ENCODE peak calls at places on chromosomes 4 and X, in ten cellular contexts. B is AG08395; D is GM10248; Q is A549; X is COR-L47; L is erythroblast; M is stimulated activated CD4-positive, alpha-beta T cell treated with anti-CD3 and anti-CD28 coated beads, Interleukin-1b, Interleukin-23, amount 100 ng/mL, for 24 hours; O is effector memory CD4-positive, alpha-beta T cell; C is epithelial cell of esophagus; A is T1000. J is an unnamed sample.

GRCh38 chr4:113016377-113016776 is 33.1 kb upstream of the ANK2 start:
- DNase-seq in O (no peak), X (no peak), A (no peak), M (no peak), B (no peak), L (no peak), C (no peak), D (no peak), Q (no peak), J (no peak)

GRCh38 chrX:111348363-111348927 is 63.5 kb downstream of the DCX start:
- DNase-seq in Q (no peak), M (no peak), L (no peak), D (no peak), A (no peak), B (no peak), O (no peak), X (no peak), C (no peak), J (no peak)

GRCh38 chrX:101659601-101660063 is at the start of gene ARMCX2:
- DNase-seq in B (peak), M (no peak), C (peak), Q (no peak), L (no peak), X (peak), D (peak), O (no peak), A (no peak), J (no peak)

GRCh38 chr4:26028793-26029511 is 114.9 kb downstream of the SMIM20 start:
- DNase-seq in D (peak), Q (peak), L (peak), A (no peak), O (peak), M (peak), B (peak), X (no peak), C (peak), J (no peak)

GRCh38 chr4:73453701-73454005 is 17.6 kb downstream of the AFP start:
- DNase-seq in B (no peak), M (no peak), D (no peak), X (no peak), A (no peak), C (no peak), L (no peak), O (no peak), Q (no peak), J (no peak)

GRCh38 chr4:2284161-2284933 is 22.4 kb upstream of the MXD4 start:
- DNase-seq in A (no peak), C (no peak), D (no peak), B (no peak), O (no peak), X (no peak), Q (no peak), M (no peak), L (no peak), J (no peak)

GRCh38 chr4:100721077-100721476 is 203.3 kb upstream of the EMCN start:
- DNase-seq in O (no peak), B (no peak), X (no peak), D (no peak), Q (no peak), L (no peak), M (no peak), C (no peak), A (no peak), J (no peak)

GRCh38 chr4:119209077-119209476 is 3.4 kb upstream of the USP53 start:
- DNase-seq in Q (peak), B (peak), D (peak), X (no peak), M (peak), O (no peak), L (peak), C (peak), A (peak), J (peak)

GRCh38 chr4:69098470-69098869 is 2.2 kb downstream of the UGT2B7 start:
- DNase-seq in O (no peak), X (no peak), C (peak), Q (peak), L (no peak), M (no peak), A (no peak), D (no peak), B (no peak), J (no peak)

GRCh38 chrX:38341442-38341841 is 11.0 kb upstream of the OTC start:
- DNase-seq in B (no peak), C (no peak), D (no peak), Q (no peak), X (no peak), A (no peak), L (no peak), M (no peak), O (no peak), J (no peak)

GRCh38 chr4:169219440-169219839 is 51.3 kb downstream of the SH3RF1 start:
- DNase-seq in L (no peak), B (no peak), X (no peak), O (no peak), A (no peak), D (no peak), M (no peak), Q (no peak), C (no peak), J (no peak)